ENCODE peak calls at places on chromosomes 4 and X, in four cellular contexts. H is NCI-H510A, Y is small intestine, Z is Calu3. V is an unnamed sample.

GRCh38 chr4:133565379-133565778 is 416.3 kb downstream of the PCDH10 start:
- DNase-seq in Z (no peak), Y (no peak), H (no peak), V (peak)

GRCh38 chr4:10279261-10279660 is 162.7 kb upstream of the WDR1 start:
- DNase-seq in H (no peak), Z (no peak), Y (no peak), V (peak)

GRCh38 chr4:38424171-38424871 is 239.7 kb upstream of the KLF3 start:
- DNase-seq in Y (peak), Z (peak), H (peak), V (peak)

GRCh38 chr4:80492761-80493160 is 157.2 kb downstream of the CFAP299 start:
- DNase-seq in H (peak), Y (peak), Z (peak), V (peak)

GRCh38 chr4:168859888-168860694 is 150.0 kb downstream of the CBR4 start:
- DNase-seq in Z (no peak), H (no peak), Y (no peak), V (no peak)

GRCh38 chr4:2820216-2820982 is 23.2 kb upstream of the ADD1 start:
- DNase-seq in Y (no peak), H (peak), Z (no peak), V (no peak)

GRCh38 chr4:25308266-25308665 is 4.3 kb upstream of the ZCCHC4 start:
- DNase-seq in Y (no peak), Z (no peak), H (no peak), V (no peak)

GRCh38 chr4:1241936-1242505 is 6.9 kb downstream of the CTBP1 start:
- DNase-seq in H (no peak), Y (no peak), Z (no peak), V (peak)

GRCh38 chrX:134101636-134102035 is 116.2 kb upstream of the GPC3 start:
- DNase-seq in Z (no peak), H (no peak), Y (no peak), V (no peak)

GRCh38 chr4:139084425-139085093 is 69.0 kb downstream of the NOCT start:
- DNase-seq in Y (no peak), Z (no peak), H (no peak), V (no peak)

GRCh38 chr4:7254736-7255487 is 62.6 kb downstream of the SORCS2 start:
- DNase-seq in Y (no peak), Z (no peak), H (no peak), V (no peak)

GRCh38 chrX:133923548-133923947 is 61.8 kb downstream of the GPC3 start:
- DNase-seq in Z (no peak), H (no peak), Y (no peak), V (no peak)

GRCh38 chr4:16443504-16444088 is 217.3 kb upstream of the TAPT1 start:
- DNase-seq in Y (peak), Z (no peak), H (no peak), V (peak)

GRCh38 chrX:97452283-97452682 is 568.6 kb downstream of the RPA4 start:
- DNase-seq in Z (no peak), Y (no peak), H (no peak), V (no peak)

GRCh38 chr4:304987-305680 is at the start of gene ZNF732:
- DNase-seq in Z (no peak), Y (no peak), H (peak), V (no peak)

GRCh38 chrX:34578237-34578636 is 78.8 kb downstream of the TMEM47 start:
- DNase-seq in Z (peak), H (no peak), Y (peak), V (peak)

GRCh38 chrX:41858161-41858775 is 65.1 kb downstream of the CASK start:
- DNase-seq in H (no peak), Z (no peak), Y (no peak), V (no peak)

GRCh38 chr4:61149278-61149677 is 50.8 kb upstream of the ADGRL3 start:
- DNase-seq in Y (no peak), H (no peak), Z (no peak), V (peak)

GRCh38 chr4:77193511-77194236 is 36.7 kb downstream of the CCNG2 start:
- DNase-seq in Z (no peak), H (no peak), Y (peak), V (no peak)

GRCh38 chr4:95426455-95426854 is 122.3 kb downstream of the UNC5C start:
- DNase-seq in Z (no peak), H (no peak), Y (no peak), V (no peak)

GRCh38 chr4:174631901-174632758 is 109.8 kb upstream of the HPGD start:
- DNase-seq in Z (peak), H (peak), Y (peak), V (peak)

GRCh38 chrX:38558681-38559080 is 2.7 kb upstream of the TSPAN7 start:
- DNase-seq in Z (no peak), H (no peak), Y (no peak), V (no peak)

GRCh38 chr4:183101956-183102480 is 3.0 kb downstream of the WWC2 start:
- DNase-seq in Y (no peak), Z (no peak), H (no peak), V (no peak)

GRCh38 chrX:29890004-29890403 is 325.4 kb upstream of the MAGEB2 start:
- DNase-seq in Z (no peak), Y (no peak), H (no peak), V (no peak)

GRCh38 chr4:75512336-75513211 is 1.6 kb downstream of the RCHY1 start:
- DNase-seq in H (no peak), Z (no peak), Y (peak), V (no peak)

GRCh38 chr4:26085581-26085980 is 171.6 kb downstream of the SMIM20 start:
- DNase-seq in Y (no peak), Z (no peak), H (no peak), V (no peak)

GRCh38 chrX:39476596-39476995 is 621.2 kb downstream of the BCOR start:
- DNase-seq in H (no peak), Z (no peak), Y (no peak), V (peak)

GRCh38 chr4:2924286-2924685 is 38.9 kb downstream of the NOP14 start:
- DNase-seq in Y (no peak), H (no peak), Z (no peak), V (no peak)

GRCh38 chr4:42716996-42717395 is 60.1 kb upstream of the ATP8A1 start:
- DNase-seq in Z (no peak), H (no peak), Y (no peak), V (no peak)

GRCh38 chr4:7806080-7806630 is 133.5 kb downstream of the AFAP1 start:
- DNase-seq in Z (no peak), H (no peak), Y (no peak), V (no peak)

GRCh38 chr4:109703664-109704351 is 563 bp upstream of the CASP6 start:
- DNase-seq in Y (peak), H (no peak), Z (no peak), V (peak)

GRCh38 chr4:7705062-7705461 is 234.6 kb downstream of the AFAP1 start:
- DNase-seq in Z (no peak), H (no peak), Y (no peak), V (no peak)

GRCh38 chr4:3718462-3718861 is 47.7 kb upstream of the ADRA2C start:
- DNase-seq in Z (no peak), H (no peak), Y (no peak), V (no peak)

GRCh38 chr4:144985536-144985935 is 112.5 kb downstream of the ANAPC10 start:
- DNase-seq in Y (no peak), H (no peak), Z (no peak), V (no peak)